ENCODE peak calls at places on chromosome 21, in eight cellular contexts. R is psoas muscle, M is fibroblast of mammary gland, K is AG10803, J is uterus, W is upper lobe of right lung, B is colonic mucosa, F is OCI-LY7. Y is an unnamed sample.

GRCh38 chr21:36973986-36974850 is 7.7 kb upstream of the HLCS start:
- DNase-seq in J (no peak), R (no peak), W (no peak), M (no peak), F (no peak), K (no peak), B (no peak), Y (no peak)

GRCh38 chr21:26351661-26352060 is 181.1 kb upstream of the APP start:
- DNase-seq in J (no peak), R (no peak), B (no peak), F (no peak), K (peak; percentile 2), W (no peak), M (no peak), Y (no peak)

GRCh38 chr21:46350571-46350970 is 26.6 kb downstream of the PCNT start:
- DNase-seq in R (peak; percentile 53), M (no peak), W (no peak), K (no peak), B (no peak), F (no peak), J (no peak), Y (no peak)

GRCh38 chr21:17045214-17045835 is 467.5 kb upstream of the CXADR start:
- DNase-seq in W (no peak), M (peak; percentile 65), F (peak; percentile 3), R (no peak), J (no peak), K (peak; percentile 24), B (no peak), Y (no peak)

GRCh38 chr21:24895885-24896734 is 711.2 kb downstream of the MRPL39 start:
- DNase-seq in M (peak; percentile 7), K (peak; percentile 26), F (no peak), J (no peak), W (no peak), B (no peak), R (no peak), Y (no peak)

GRCh38 chr21:26513212-26513611 is 59.9 kb downstream of the CYYR1 start:
- DNase-seq in B (no peak), F (no peak), K (peak; percentile 91), M (peak; percentile 3), R (no peak), W (no peak), J (no peak), Y (no peak)

GRCh38 chr21:31222142-31222541 is 121.9 kb downstream of the TIAM1 start:
- DNase-seq in B (no peak), M (peak; percentile 82), R (no peak), F (no peak), K (peak; percentile 30), J (no peak), W (no peak), Y (no peak)

GRCh38 chr21:46562472-46562871 is 42.4 kb downstream of the S100B start:
- DNase-seq in F (no peak), R (no peak), J (no peak), B (no peak), M (no peak), W (no peak), K (no peak), Y (no peak)

GRCh38 chr21:37219766-37220432 is 47.2 kb downstream of the VPS26C start:
- DNase-seq in J (no peak), M (peak; percentile 10), R (no peak), K (no peak), W (no peak), F (no peak), B (no peak), Y (no peak)

GRCh38 chr21:26389971-26390641 is 183.0 kb downstream of the CYYR1 start:
- DNase-seq in K (peak; percentile 80), B (no peak), F (no peak), R (no peak), M (peak; percentile 61), W (no peak), J (no peak), Y (no peak)

GRCh38 chr21:27827972-27828371 is 861.1 kb upstream of the ADAMTS5 start:
- DNase-seq in B (no peak), M (no peak), W (no peak), K (no peak), J (no peak), F (no peak), R (no peak), Y (no peak)

GRCh38 chr21:15732290-15732995 is 2.7 kb downstream of the USP25 start:
- DNase-seq in J (no peak), K (peak; percentile 30), R (no peak), M (peak; percentile 47), B (no peak), W (no peak), F (peak; percentile 76), Y (peak; percentile 80)

GRCh38 chr21:35508389-35508888 is 459.3 kb upstream of the RUNX1 start:
- DNase-seq in W (peak; percentile 80), B (peak; percentile 54), F (peak; percentile 17), M (peak; percentile 96), K (peak; percentile 58), J (peak; percentile 18), R (peak; percentile 71), Y (no peak)

GRCh38 chr21:31180256-31181088 is 142.2 kb upstream of the KRTAP19-8 start:
- DNase-seq in B (no peak), M (peak; percentile 59), W (no peak), K (peak; percentile 38), R (no peak), F (peak; percentile 51), J (no peak), Y (peak; percentile 49)

GRCh38 chr21:38247738-38248509 is 8.9 kb upstream of the KCNJ15 start:
- DNase-seq in J (no peak), F (no peak), W (no peak), K (no peak), R (no peak), B (no peak), M (no peak), Y (no peak)

GRCh38 chr21:35627462-35627861 is 432.9 kb downstream of the SETD4 start:
- DNase-seq in W (no peak), J (no peak), F (no peak), R (no peak), K (no peak), B (no peak), M (no peak), Y (no peak)

GRCh38 chr21:28538987-28539622 is 453.6 kb downstream of the LTN1 start:
- DNase-seq in K (peak; percentile 55), J (no peak), F (no peak), R (no peak), M (peak; percentile 96), B (no peak), W (no peak), Y (no peak)

DNA sequence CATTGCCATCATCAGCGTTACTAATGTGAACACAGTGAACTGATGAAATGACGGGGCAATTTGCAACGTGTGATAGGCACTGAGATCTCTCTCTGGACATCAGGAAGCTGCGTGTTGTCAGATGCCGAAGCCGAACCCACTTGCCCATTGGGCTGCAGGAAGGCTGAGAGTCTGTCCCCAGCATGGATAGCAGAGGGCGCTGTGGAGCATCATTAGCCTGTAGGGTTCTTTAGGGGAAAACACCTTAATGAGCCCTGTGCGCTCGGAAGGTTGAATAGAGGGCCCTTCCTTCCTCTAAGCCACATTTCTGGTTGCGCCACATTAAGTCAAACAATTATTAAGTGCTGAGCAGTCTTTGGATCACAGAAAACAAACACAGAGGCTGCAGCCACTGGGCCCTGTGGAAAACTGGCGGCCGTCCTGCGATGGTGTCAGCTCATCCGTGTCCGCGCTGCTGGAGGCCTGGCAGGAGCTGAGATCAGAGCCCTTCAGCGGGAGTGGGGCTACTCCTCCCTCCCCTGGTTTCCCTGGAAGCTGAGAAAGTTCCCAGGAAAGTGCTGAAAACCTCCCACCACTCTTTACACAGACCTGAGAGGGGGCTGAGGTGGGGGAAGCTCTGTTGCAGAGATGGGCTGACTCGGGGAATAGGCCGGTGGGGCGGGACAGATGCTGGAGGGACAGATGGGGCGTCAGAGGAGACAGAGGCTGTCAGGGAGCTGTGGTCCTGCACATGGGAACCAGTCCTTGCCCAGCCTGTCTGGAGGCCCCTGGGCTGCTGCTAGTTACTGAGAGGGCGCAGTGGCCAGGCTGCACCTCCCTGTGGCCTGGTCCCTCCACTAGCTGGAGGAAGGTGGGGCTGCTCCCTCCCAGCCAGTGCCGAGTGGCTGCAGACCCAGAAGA is 12.7 kb downstream of the TFF2 start:
- DNase-seq in M (peak; percentile 37), R (peak; percentile 71), J (peak; percentile 24), K (peak; percentile 17), F (peak; percentile 69), W (peak; percentile 85), B (peak; percentile 90), Y (peak; percentile 71)
- TF ChIP-seq CTCF in M (peak; percentile 53), R (peak; percentile 50), J (peak; percentile 26), K (peak; percentile 51), F (peak; percentile 83), W (peak; percentile 71), B (peak; percentile 66), Y (peak; percentile 67)

DNA sequence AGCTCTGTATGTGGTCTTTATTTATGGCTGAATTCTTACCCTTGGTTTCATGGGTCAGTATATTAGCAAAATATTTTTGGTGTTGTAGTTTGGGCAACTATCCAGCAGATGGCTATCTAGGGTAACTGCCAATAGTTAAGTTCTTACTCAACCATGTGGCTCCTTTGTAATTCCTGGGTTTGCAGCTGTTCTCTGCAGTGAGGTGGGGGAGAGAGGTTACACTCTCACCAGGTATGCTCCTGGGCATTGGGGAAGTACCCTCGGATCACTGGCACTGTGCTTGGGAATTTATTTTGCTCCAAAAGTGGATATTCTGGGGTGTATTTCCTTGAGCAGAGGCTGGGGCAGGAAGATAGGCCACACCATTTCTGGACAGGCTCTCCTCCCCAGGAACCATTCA is 436.7 kb upstream of the TMPRSS15 start:
- DNase-seq in M (no peak), R (no peak), W (no peak), B (no peak), K (no peak), J (no peak), F (peak; percentile 47), Y (no peak)
- TF ChIP-seq CTCF in M (no peak), R (no peak), W (no peak), B (peak; percentile 17), K (no peak), J (no peak), F (peak; percentile 78), Y (no peak)

GRCh38 chr21:44912158-44912473 is 8.6 kb downstream of the ITGB2 start:
- DNase-seq in F (no peak), M (no peak), B (peak; percentile 54), W (no peak), R (no peak), J (no peak), K (no peak), Y (no peak)

GRCh38 chr21:44911066-44911383 is 9.7 kb downstream of the ITGB2 start:
- DNase-seq in K (no peak), J (no peak), R (no peak), F (no peak), B (no peak), M (no peak), W (no peak), Y (no peak)

GRCh38 chr21:44910229-44911065 is 10.3 kb downstream of the ITGB2 start:
- DNase-seq in W (no peak), M (no peak), J (no peak), F (peak; percentile 59), K (no peak), B (no peak), R (no peak), Y (no peak)

GRCh38 chr21:44909719-44910118 is 11.0 kb downstream of the ITGB2 start:
- DNase-seq in R (no peak), M (no peak), F (no peak), J (no peak), B (no peak), K (no peak), W (no peak), Y (no peak)

GRCh38 chr21:44911384-44912157 is 9.1 kb downstream of the ITGB2 start:
- DNase-seq in M (no peak), B (peak; percentile 88), W (peak; percentile 88), R (peak; percentile 79), J (peak; percentile 46), F (peak; percentile 48), K (no peak), Y (peak; percentile 58)
- TF ChIP-seq CTCF in M (no peak), B (peak; percentile 56), W (peak; percentile 62), R (no peak), J (no peak), F (peak; percentile 70), K (peak; percentile 3), Y (peak; percentile 57)

GRCh38 chr21:39313457-39314154 is at the start of gene BRWD1:
- DNase-seq in R (peak; percentile 93), B (peak; percentile 79), W (peak; percentile 92), M (peak; percentile 71), J (peak; percentile 77), K (peak; percentile 91), F (peak; percentile 93), Y (peak; percentile 91)
- TF ChIP-seq CTCF in R (peak; percentile 42), B (no peak), W (peak; percentile 46), M (no peak), J (no peak), K (no peak), F (peak; percentile 52), Y (peak; percentile 13)